ENCODE peak calls at places on chromosome 17, in seven cellular contexts. L is memory B cell; P is ovary; U is effector CD4-positive, alpha-beta T cell; R is AML-193; Z is HuH-7.5; X is head of caudate nucleus. V is an unnamed sample.

GRCh38 chr17:2406903-2407790 is 6.3 kb upstream of the MNT start:
- DNase-seq in P (no peak), X (no peak), R (no peak), Z (no peak), L (no peak), U (no peak), V (no peak)

GRCh38 chr17:37802712-37803416 is 58.0 kb upstream of the HNF1B start:
- DNase-seq in P (no peak), U (no peak), L (no peak), Z (no peak), X (no peak), R (no peak), V (no peak)

GRCh38 chr17:33451221-33451620 is 158.1 kb upstream of the ASIC2 start:
- DNase-seq in P (no peak), L (no peak), X (no peak), R (no peak), U (no peak), Z (no peak), V (no peak)

GRCh38 chr17:70166571-70166970 is 2.8 kb upstream of the KCNJ2 start:
- DNase-seq in R (no peak), P (no peak), U (no peak), L (no peak), X (no peak), Z (no peak), V (no peak)

GRCh38 chr17:21356537-21357127 is 19.5 kb upstream of the KCNJ12 start:
- DNase-seq in X (no peak), L (no peak), R (no peak), Z (no peak), U (no peak), P (no peak), V (no peak)

GRCh38 chr17:76988796-76989195 is 120.6 kb downstream of the MGAT5B start:
- DNase-seq in L (no peak), Z (no peak), X (no peak), P (no peak), U (no peak), R (no peak), V (no peak)

GRCh38 chr17:35914354-35914753 is 16.2 kb downstream of the RDM1 start:
- DNase-seq in P (no peak), Z (no peak), R (no peak), U (no peak), X (no peak), L (no peak), V (no peak)

GRCh38 chr17:83110755-83111154 is 31.3 kb downstream of the METRNL start:
- DNase-seq in Z (no peak), R (no peak), P (no peak), X (no peak), L (no peak), U (no peak), V (no peak)

GRCh38 chr17:48123111-48123510 is 15.5 kb downstream of the SNX11 start:
- DNase-seq in U (no peak), Z (no peak), R (no peak), L (no peak), P (no peak), X (peak), V (no peak)

GRCh38 chr17:51820252-51820651 is 338.3 kb downstream of the CA10 start:
- DNase-seq in U (no peak), X (no peak), P (no peak), Z (no peak), R (no peak), L (no peak), V (no peak)

GRCh38 chr17:75720656-75721462 is at the start of gene ITGB4:
- DNase-seq in R (no peak), L (peak), U (peak), P (peak), X (peak), Z (peak), V (no peak)

GRCh38 chr17:67718325-67718941 is 697 bp downstream of the NOL11 start:
- DNase-seq in P (no peak), U (peak), R (peak), X (no peak), L (peak), Z (peak), V (no peak)

GRCh38 chr17:28433696-28434095 is 27.7 kb upstream of the SLC46A1 start:
- DNase-seq in P (no peak), X (no peak), U (no peak), L (no peak), Z (no peak), R (no peak), V (no peak)

GRCh38 chr17:61219460-61219859 is 180.2 kb upstream of the TBX2 start:
- DNase-seq in L (no peak), U (no peak), X (no peak), P (no peak), Z (no peak), R (no peak), V (no peak)

GRCh38 chr17:70622382-70623260 is 453.3 kb downstream of the KCNJ2 start:
- DNase-seq in U (no peak), X (peak), L (no peak), P (no peak), Z (peak), R (peak), V (no peak)

GRCh38 chr17:59830846-59831486 is 61.8 kb downstream of the TUBD1 start:
- DNase-seq in U (no peak), Z (no peak), P (no peak), L (no peak), X (no peak), R (no peak), V (no peak)

GRCh38 chr17:70603226-70603625 is 433.9 kb downstream of the KCNJ2 start:
- DNase-seq in X (no peak), L (no peak), P (no peak), Z (no peak), R (no peak), U (no peak), V (no peak)

GRCh38 chr17:74356640-74357465 is 4.8 kb downstream of the BTBD17 start:
- DNase-seq in L (no peak), R (no peak), X (no peak), U (no peak), Z (no peak), P (no peak), V (no peak)